ENCODE peak calls at places on chromosome 11, in six cellular contexts. One of them, this sample, is unnamed.
A peak's percentile ranks its signal among the peaks of the same experiment; 100 is the strongest.

GRCh38 chr11:64117763-64118459 is 48.0 kb downstream of the MACROD1 start:
- DNase-seq in A549: no peak
- DNase-seq in psoas muscle: no peak
- DNase-seq in ovary: no peak
- DNase-seq in fibroblast of lung: no peak
- DNase-seq in mucosa of descending colon: no peak
- DNase-seq in this sample: no peak

GRCh38 chr11:2320591-2321310 is 18.9 kb downstream of the TSPAN32 start:
- DNase-seq in fibroblast of lung: no peak
- DNase-seq in ovary: no peak
- DNase-seq in psoas muscle: no peak
- DNase-seq in A549: no peak
- DNase-seq in mucosa of descending colon: no peak
- DNase-seq in this sample: peak; percentile 53

GRCh38 chr11:123700774-123701173 is 40.7 kb downstream of the ZNF202 start:
- DNase-seq in fibroblast of lung: no peak
- DNase-seq in ovary: no peak
- DNase-seq in A549: no peak
- DNase-seq in psoas muscle: no peak
- DNase-seq in mucosa of descending colon: peak; percentile 20
- DNase-seq in this sample: no peak

GRCh38 chr11:130832571-130833432 is 83.5 kb downstream of the SNX19 start:
- DNase-seq in ovary: no peak
- DNase-seq in A549: no peak
- DNase-seq in fibroblast of lung: peak; percentile 43
- DNase-seq in mucosa of descending colon: no peak
- DNase-seq in psoas muscle: no peak
- DNase-seq in this sample: no peak

GRCh38 chr11:45879803-45880685 is 5.4 kb upstream of the MAPK8IP1 start:
- DNase-seq in fibroblast of lung: no peak
- DNase-seq in mucosa of descending colon: no peak
- DNase-seq in ovary: no peak
- DNase-seq in A549: peak; percentile 19
- DNase-seq in psoas muscle: no peak
- DNase-seq in this sample: no peak

GRCh38 chr11:12803086-12803826 is 129.0 kb downstream of the TEAD1 start:
- DNase-seq in mucosa of descending colon: no peak
- DNase-seq in psoas muscle: no peak
- DNase-seq in A549: no peak
- DNase-seq in fibroblast of lung: peak; percentile 68
- DNase-seq in ovary: no peak
- DNase-seq in this sample: no peak

GRCh38 chr11:3041699-3042098 is 15.5 kb downstream of the CARS1 start:
- DNase-seq in mucosa of descending colon: no peak
- DNase-seq in psoas muscle: peak; percentile 91
- DNase-seq in fibroblast of lung: no peak
- DNase-seq in A549: no peak
- DNase-seq in ovary: no peak
- DNase-seq in this sample: no peak

GRCh38 chr11:57637626-57638004 is 12.1 kb downstream of the YPEL4 start:
- DNase-seq in psoas muscle: peak; percentile 55
- DNase-seq in ovary: peak; percentile 46
- DNase-seq in A549: no peak
- DNase-seq in fibroblast of lung: no peak
- DNase-seq in mucosa of descending colon: no peak
- DNase-seq in this sample: no peak

GRCh38 chr11:104713366-104713765 is 184.9 kb downstream of the CASP12 start:
- DNase-seq in mucosa of descending colon: no peak
- DNase-seq in fibroblast of lung: peak; percentile 79
- DNase-seq in A549: no peak
- DNase-seq in ovary: no peak
- DNase-seq in psoas muscle: no peak
- DNase-seq in this sample: no peak

GRCh38 chr11:131923309-131923708 is 552.9 kb downstream of the NTM start:
- DNase-seq in ovary: no peak
- DNase-seq in psoas muscle: no peak
- DNase-seq in fibroblast of lung: no peak
- DNase-seq in mucosa of descending colon: no peak
- DNase-seq in A549: no peak
- DNase-seq in this sample: no peak

GRCh38 chr11:13338437-13339069 is 61.0 kb downstream of the BMAL1 start:
- DNase-seq in fibroblast of lung: peak; percentile 65
- DNase-seq in A549: peak; percentile 89
- DNase-seq in psoas muscle: no peak
- DNase-seq in mucosa of descending colon: no peak
- DNase-seq in ovary: no peak
- DNase-seq in this sample: no peak

GRCh38 chr11:121869478-121869877 is 246.5 kb downstream of the BLID start:
- DNase-seq in fibroblast of lung: no peak
- DNase-seq in A549: no peak
- DNase-seq in psoas muscle: no peak
- DNase-seq in mucosa of descending colon: no peak
- DNase-seq in ovary: no peak
- DNase-seq in this sample: no peak

GRCh38 chr11:120539681-120540369 is 28.3 kb downstream of the GRIK4 start:
- DNase-seq in ovary: no peak
- DNase-seq in fibroblast of lung: peak; percentile 28
- DNase-seq in psoas muscle: no peak
- DNase-seq in mucosa of descending colon: no peak
- DNase-seq in A549: no peak
- DNase-seq in this sample: no peak

GRCh38 chr11:66113132-66113856 is 43.2 kb downstream of the PACS1 start:
- DNase-seq in psoas muscle: no peak
- DNase-seq in fibroblast of lung: peak; percentile 58
- DNase-seq in mucosa of descending colon: no peak
- DNase-seq in ovary: no peak
- DNase-seq in A549: peak; percentile 89
- DNase-seq in this sample: no peak

GRCh38 chr11:19370100-19370861 is 129.5 kb upstream of the E2F8 start:
- DNase-seq in psoas muscle: peak; percentile 83
- DNase-seq in fibroblast of lung: peak; percentile 67
- DNase-seq in ovary: no peak
- DNase-seq in mucosa of descending colon: no peak
- DNase-seq in A549: no peak
- DNase-seq in this sample: peak; percentile 62

GRCh38 chr11:104529213-104529612 is 365.3 kb upstream of the PDGFD start:
- DNase-seq in mucosa of descending colon: no peak
- DNase-seq in A549: no peak
- DNase-seq in ovary: no peak
- DNase-seq in psoas muscle: no peak
- DNase-seq in fibroblast of lung: no peak
- DNase-seq in this sample: no peak

GRCh38 chr11:34749666-34750659 is 129.1 kb downstream of the EHF start:
- DNase-seq in fibroblast of lung: peak; percentile 98
- DNase-seq in ovary: no peak
- DNase-seq in mucosa of descending colon: no peak
- DNase-seq in A549: no peak
- DNase-seq in psoas muscle: peak; percentile 89
- DNase-seq in this sample: no peak

GRCh38 chr11:113035708-113036107 is 74.5 kb downstream of the NCAM1 start:
- DNase-seq in A549: no peak
- DNase-seq in psoas muscle: no peak
- DNase-seq in ovary: no peak
- DNase-seq in mucosa of descending colon: no peak
- DNase-seq in fibroblast of lung: no peak
- DNase-seq in this sample: no peak

GRCh38 chr11:75527938-75528845 is 2.5 kb upstream of the GDPD5 start:
- DNase-seq in fibroblast of lung: no peak
- DNase-seq in psoas muscle: no peak
- DNase-seq in A549: no peak
- DNase-seq in mucosa of descending colon: no peak
- DNase-seq in ovary: no peak
- DNase-seq in this sample: no peak

GRCh38 chr11:116703421-116703820 is 69.4 kb downstream of the BUD13 start:
- DNase-seq in fibroblast of lung: peak; percentile 2
- DNase-seq in psoas muscle: no peak
- DNase-seq in ovary: no peak
- DNase-seq in mucosa of descending colon: no peak
- DNase-seq in A549: no peak
- DNase-seq in this sample: peak; percentile 38

GRCh38 chr11:116709970-116710369 is 62.8 kb downstream of the BUD13 start:
- DNase-seq in mucosa of descending colon: no peak
- DNase-seq in ovary: no peak
- DNase-seq in A549: no peak
- DNase-seq in psoas muscle: no peak
- DNase-seq in fibroblast of lung: no peak
- DNase-seq in this sample: no peak

GRCh38 chr11:116710762-116711161 is 62.0 kb downstream of the BUD13 start:
- DNase-seq in mucosa of descending colon: no peak
- DNase-seq in ovary: no peak
- DNase-seq in fibroblast of lung: no peak
- DNase-seq in psoas muscle: no peak
- DNase-seq in A549: no peak
- DNase-seq in this sample: no peak

GRCh38 chr11:116707746-116708145 is 65.0 kb downstream of the BUD13 start:
- DNase-seq in psoas muscle: no peak
- DNase-seq in ovary: no peak
- DNase-seq in mucosa of descending colon: peak; percentile 53
- DNase-seq in fibroblast of lung: no peak
- DNase-seq in A549: no peak
- DNase-seq in this sample: no peak

DNA sequence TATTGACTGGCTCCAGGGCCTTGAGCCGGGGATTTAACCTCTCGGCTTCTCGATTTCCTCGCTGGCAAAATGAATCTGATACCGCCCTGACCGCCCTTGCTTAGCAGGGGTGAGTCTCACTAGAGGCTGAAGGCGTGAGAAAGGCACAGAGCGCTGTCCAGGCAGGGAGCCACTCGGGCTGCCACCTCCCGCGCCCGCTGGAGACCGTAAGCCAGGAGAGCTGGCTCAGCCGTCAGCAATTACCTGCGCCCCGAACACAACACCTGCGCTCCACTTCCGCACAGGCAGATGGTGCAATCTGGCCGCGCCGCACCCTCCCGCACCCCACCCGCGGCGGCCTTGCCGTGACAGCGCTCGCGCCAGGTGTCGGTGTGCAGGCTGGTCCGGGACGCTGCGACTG is 65.5 kb downstream of the BUD13 start:
- DNase-seq in mucosa of descending colon: peak; percentile 81
- DNase-seq in ovary: no peak
- DNase-seq in psoas muscle: no peak
- DNase-seq in fibroblast of lung: no peak
- DNase-seq in A549: no peak
- DNase-seq in this sample: peak; percentile 46
- H3K4me3 ChIP-seq in mucosa of descending colon: no peak overlapping the region
- H3K4me3 ChIP-seq in ovary: no peak overlapping the region
- H3K4me3 ChIP-seq in psoas muscle: peak overlapping the region; percentile 50
- H3K4me3 ChIP-seq in fibroblast of lung: no peak overlapping the region
- H3K4me3 ChIP-seq in A549: no peak overlapping the region
- H3K4me3 ChIP-seq in this sample: no peak overlapping the region

GRCh38 chr11:83538286-83538685 is 252.1 kb upstream of the CCDC90B start:
- DNase-seq in ovary: no peak
- DNase-seq in fibroblast of lung: no peak
- DNase-seq in mucosa of descending colon: no peak
- DNase-seq in A549: no peak
- DNase-seq in psoas muscle: no peak
- DNase-seq in this sample: no peak

GRCh38 chr11:83540112-83540675 is 254.0 kb upstream of the CCDC90B start:
- DNase-seq in A549: no peak
- DNase-seq in fibroblast of lung: peak; percentile 57
- DNase-seq in psoas muscle: no peak
- DNase-seq in ovary: no peak
- DNase-seq in mucosa of descending colon: no peak
- DNase-seq in this sample: no peak

DNA sequence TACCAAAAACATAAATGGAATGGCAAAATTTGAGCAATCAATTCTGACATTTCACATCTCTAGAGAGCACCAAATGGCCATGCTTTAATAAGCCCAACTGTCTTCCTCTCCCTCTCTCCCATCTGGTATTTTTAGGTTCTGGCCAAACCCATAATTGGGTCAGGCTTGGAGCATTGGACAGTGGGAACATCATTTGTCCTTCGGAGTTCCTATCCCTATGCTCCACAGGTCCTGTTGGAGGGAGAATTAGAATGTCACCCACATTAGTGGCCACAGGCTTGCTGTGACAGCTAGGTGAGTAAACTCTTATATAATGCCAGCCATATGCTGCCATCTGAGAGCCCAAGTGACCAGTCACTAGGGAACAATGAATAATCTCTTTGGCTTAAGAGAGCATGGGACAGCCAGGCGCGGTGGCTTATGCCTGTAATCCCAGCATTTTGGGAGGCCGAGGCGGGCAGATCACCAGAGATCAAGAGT is 251.0 kb upstream of the CCDC90B start:
- DNase-seq in fibroblast of lung: no peak
- DNase-seq in psoas muscle: no peak
- DNase-seq in A549: no peak
- DNase-seq in ovary: no peak
- DNase-seq in mucosa of descending colon: no peak
- DNase-seq in this sample: no peak
- H3K4me1 ChIP-seq in fibroblast of lung: peaks cover 2% of the 10 kb centered on the region
- H3K4me1 ChIP-seq in psoas muscle: no peaks in the 10 kb centered on the region
- H3K4me1 ChIP-seq in A549: no peaks in the 10 kb centered on the region
- H3K4me1 ChIP-seq in ovary: no peaks in the 10 kb centered on the region
- H3K4me1 ChIP-seq in mucosa of descending colon: no peaks in the 10 kb centered on the region
- H3K4me1 ChIP-seq in this sample: no peaks in the 10 kb centered on the region

DNA sequence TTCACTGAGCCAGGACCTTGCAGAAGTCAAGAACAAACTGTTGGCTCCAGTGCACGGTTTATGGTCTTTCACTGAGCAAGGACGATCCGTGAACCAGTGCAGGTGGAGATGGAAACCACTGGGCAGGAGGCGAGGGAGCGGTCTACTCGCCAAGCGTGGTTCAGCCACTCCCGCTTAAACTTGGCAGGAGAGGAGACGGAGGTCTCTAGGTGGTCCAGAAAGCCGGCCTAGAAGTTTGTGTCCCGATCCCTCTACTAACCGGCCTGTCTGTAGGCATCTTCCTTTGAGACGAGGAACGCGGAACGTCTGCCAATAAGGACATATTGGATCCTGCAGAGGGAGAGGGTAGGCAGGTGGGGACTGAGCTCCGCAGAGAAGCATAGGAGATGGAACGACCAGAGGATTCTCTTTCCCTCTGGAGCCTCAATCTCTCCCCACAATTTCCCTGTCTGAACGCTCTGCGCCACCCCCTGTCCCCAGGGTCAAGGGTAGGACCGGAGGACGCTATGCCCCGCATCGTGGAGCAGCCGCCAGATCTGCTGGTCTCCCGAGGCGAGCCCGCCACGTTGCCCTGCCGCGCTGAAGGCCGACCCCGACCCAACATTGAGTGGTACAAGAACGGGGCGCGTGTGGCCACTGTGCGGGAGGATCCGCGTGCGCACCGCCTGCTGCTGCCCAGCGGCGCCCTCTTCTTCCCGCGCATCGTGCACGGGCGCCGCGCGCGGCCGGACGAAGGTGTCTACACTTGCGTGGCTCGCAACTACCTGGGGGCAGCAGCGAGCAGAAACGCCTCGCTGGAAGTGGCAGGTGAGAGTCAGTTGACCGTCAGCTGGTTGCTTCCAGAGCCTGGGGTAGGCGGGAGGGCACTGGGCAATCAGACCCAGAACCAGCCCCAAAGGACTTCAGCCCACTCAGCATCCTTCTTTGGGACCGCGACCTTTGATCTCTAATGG is 3.4 kb downstream of the ROBO3 start:
- DNase-seq in ovary: no peak
- DNase-seq in fibroblast of lung: no peak
- DNase-seq in psoas muscle: no peak
- DNase-seq in A549: no peak
- DNase-seq in mucosa of descending colon: no peak
- DNase-seq in this sample: no peak
- H3K4me3 ChIP-seq in ovary: no peak overlapping the region
- H3K4me3 ChIP-seq in fibroblast of lung: no peak overlapping the region
- H3K4me3 ChIP-seq in psoas muscle: no peak overlapping the region
- H3K4me3 ChIP-seq in A549: peak overlapping the region; percentile 19
- H3K4me3 ChIP-seq in mucosa of descending colon: no peak overlapping the region
- H3K4me3 ChIP-seq in this sample: no peak overlapping the region

GRCh38 chr11:31794546-31794945 is 16.6 kb downstream of the PAX6 start:
- DNase-seq in psoas muscle: no peak
- DNase-seq in A549: no peak
- DNase-seq in fibroblast of lung: no peak
- DNase-seq in ovary: no peak
- DNase-seq in mucosa of descending colon: no peak
- DNase-seq in this sample: no peak
- H3K4me1 ChIP-seq in psoas muscle: peaks cover 16% of the 10 kb centered on the region
- H3K4me1 ChIP-seq in A549: no peaks in the 10 kb centered on the region
- H3K4me1 ChIP-seq in fibroblast of lung: no peaks in the 10 kb centered on the region
- H3K4me1 ChIP-seq in ovary: no peaks in the 10 kb centered on the region
- H3K4me1 ChIP-seq in mucosa of descending colon: no peaks in the 10 kb centered on the region
- H3K4me1 ChIP-seq in this sample: no peaks in the 10 kb centered on the region